ENCODE peak calls at places on chromosomes 1 and 21, in four cellular contexts. One of them, this sample, is unnamed.

GRCh38 chr1:78765489-78765888 is 115.9 kb downstream of the IFI44 start:
- DNase-seq in H1: no peak
- DNase-seq in K562: no peak
- DNase-seq in GM12892: no peak
- DNase-seq in this sample: no peak

GRCh38 chr1:102628008-102628736 is 480.1 kb downstream of the COL11A1 start:
- DNase-seq in GM12892: no peak
- DNase-seq in H1: no peak
- DNase-seq in K562: no peak
- DNase-seq in this sample: no peak

GRCh38 chr1:3467096-3468036 is 12.9 kb downstream of the ARHGEF16 start:
- DNase-seq in K562: no peak
- DNase-seq in H1: no peak
- DNase-seq in GM12892: no peak
- DNase-seq in this sample: no peak

GRCh38 chr21:46594276-46594675 is 10.6 kb downstream of the S100B start:
- DNase-seq in H1: no peak
- DNase-seq in K562: no peak
- DNase-seq in GM12892: no peak
- DNase-seq in this sample: no peak

GRCh38 chr1:40709100-40709801 is 17.7 kb downstream of the NFYC start:
- DNase-seq in H1: peak
- DNase-seq in GM12892: peak
- DNase-seq in K562: peak
- DNase-seq in this sample: peak

GRCh38 chr1:6960291-6960758 is 175.1 kb downstream of the CAMTA1 start:
- DNase-seq in H1: no peak
- DNase-seq in GM12892: no peak
- DNase-seq in K562: no peak
- DNase-seq in this sample: no peak

GRCh38 chr1:20702416-20702815 is 15.4 kb downstream of the KIF17 start:
- DNase-seq in H1: no peak
- DNase-seq in GM12892: no peak
- DNase-seq in K562: no peak
- DNase-seq in this sample: no peak

GRCh38 chr21:19695796-19696195 is 1292.2 kb upstream of the TMPRSS15 start:
- DNase-seq in GM12892: no peak
- DNase-seq in H1: no peak
- DNase-seq in K562: no peak
- DNase-seq in this sample: no peak

GRCh38 chr1:232704694-232705680 is 75.1 kb upstream of the SIPA1L2 start:
- DNase-seq in K562: no peak
- DNase-seq in H1: no peak
- DNase-seq in GM12892: no peak
- DNase-seq in this sample: no peak

GRCh38 chr1:219416598-219417238 is 196.2 kb downstream of the ZC3H11B start:
- DNase-seq in GM12892: no peak
- DNase-seq in K562: peak
- DNase-seq in H1: peak
- DNase-seq in this sample: peak

GRCh38 chr1:225517697-225518096 is 89.9 kb upstream of the LBR start:
- DNase-seq in K562: no peak
- DNase-seq in GM12892: no peak
- DNase-seq in H1: no peak
- DNase-seq in this sample: no peak

GRCh38 chr21:18803624-18804023 is 400.0 kb upstream of the TMPRSS15 start:
- DNase-seq in GM12892: no peak
- DNase-seq in K562: no peak
- DNase-seq in H1: no peak
- DNase-seq in this sample: no peak

GRCh38 chr1:13766906-13767564 is 67.0 kb downstream of the PRDM2 start:
- DNase-seq in GM12892: no peak
- DNase-seq in H1: no peak
- DNase-seq in K562: no peak
- DNase-seq in this sample: no peak

GRCh38 chr1:218521414-218522169 is 176.5 kb downstream of the TGFB2 start:
- DNase-seq in H1: peak
- DNase-seq in GM12892: no peak
- DNase-seq in K562: peak
- DNase-seq in this sample: peak

GRCh38 chr1:160544647-160545046 is 21.6 kb upstream of the SLAMF6 start:
- DNase-seq in K562: peak
- DNase-seq in GM12892: no peak
- DNase-seq in H1: no peak
- DNase-seq in this sample: no peak

GRCh38 chr1:29852248-29852647 is 615.9 kb downstream of the PTPRU start:
- DNase-seq in H1: no peak
- DNase-seq in K562: no peak
- DNase-seq in GM12892: no peak
- DNase-seq in this sample: no peak

GRCh38 chr21:24042687-24043086 is 1564.6 kb downstream of the MRPL39 start:
- DNase-seq in GM12892: no peak
- DNase-seq in H1: no peak
- DNase-seq in K562: no peak
- DNase-seq in this sample: no peak

GRCh38 chr1:97573560-97573959 is 347.3 kb downstream of the DPYD start:
- DNase-seq in H1: no peak
- DNase-seq in K562: no peak
- DNase-seq in GM12892: no peak
- DNase-seq in this sample: no peak

GRCh38 chr1:166544036-166544435 is 295.2 kb upstream of the POGK start:
- DNase-seq in H1: no peak
- DNase-seq in GM12892: no peak
- DNase-seq in K562: no peak
- DNase-seq in this sample: no peak

GRCh38 chr1:222769181-222769580 is 32.2 kb downstream of the FAM177B start:
- DNase-seq in H1: no peak
- DNase-seq in K562: peak
- DNase-seq in GM12892: no peak
- DNase-seq in this sample: no peak

GRCh38 chr1:53944469-53945182 is 873 bp downstream of the IFT25 start:
- DNase-seq in H1: no peak
- DNase-seq in GM12892: no peak
- DNase-seq in K562: no peak
- DNase-seq in this sample: no peak

GRCh38 chr1:92749024-92749634 is 35.8 kb downstream of the EVI5 start:
- DNase-seq in H1: no peak
- DNase-seq in GM12892: peak
- DNase-seq in K562: peak
- DNase-seq in this sample: peak

GRCh38 chr1:59315529-59316433 is 18.9 kb downstream of the FGGY start:
- DNase-seq in GM12892: no peak
- DNase-seq in K562: no peak
- DNase-seq in H1: no peak
- DNase-seq in this sample: no peak

GRCh38 chr1:153608089-153608672 is 4.8 kb downstream of the S100A16 start:
- DNase-seq in K562: no peak
- DNase-seq in H1: no peak
- DNase-seq in GM12892: no peak
- DNase-seq in this sample: no peak

GRCh38 chr1:167820684-167821355 is 93.1 kb downstream of the ADCY10 start:
- DNase-seq in GM12892: no peak
- DNase-seq in K562: no peak
- DNase-seq in H1: no peak
- DNase-seq in this sample: no peak

GRCh38 chr1:152035406-152036315 is 1.1 kb downstream of the S100A11 start:
- DNase-seq in H1: no peak
- DNase-seq in GM12892: no peak
- DNase-seq in K562: peak
- DNase-seq in this sample: no peak

GRCh38 chr1:152519876-152520275 is 5.6 kb downstream of the CRCT1 start:
- DNase-seq in GM12892: no peak
- DNase-seq in K562: no peak
- DNase-seq in H1: no peak
- DNase-seq in this sample: no peak

GRCh38 chr1:186798960-186799688 is 29.6 kb upstream of the PLA2G4A start:
- DNase-seq in H1: no peak
- DNase-seq in K562: no peak
- DNase-seq in GM12892: no peak
- DNase-seq in this sample: no peak

GRCh38 chr1:146010126-146010738 is 11.3 kb downstream of the HJV start:
- DNase-seq in H1: no peak
- DNase-seq in K562: no peak
- DNase-seq in GM12892: no peak
- DNase-seq in this sample: no peak

GRCh38 chr1:146016891-146017290 is 4.6 kb downstream of the HJV start:
- DNase-seq in H1: no peak
- DNase-seq in K562: no peak
- DNase-seq in GM12892: no peak
- DNase-seq in this sample: no peak

GRCh38 chr1:146012703-146013565 is 8.6 kb downstream of the HJV start:
- DNase-seq in K562: peak
- DNase-seq in GM12892: no peak
- DNase-seq in H1: no peak
- DNase-seq in this sample: no peak

GRCh38 chr1:146007785-146008133 is 11.4 kb upstream of the TXNIP start:
- DNase-seq in H1: no peak
- DNase-seq in K562: no peak
- DNase-seq in GM12892: no peak
- DNase-seq in this sample: no peak

GRCh38 chr1:146013566-146013937 is 8.0 kb downstream of the HJV start:
- DNase-seq in K562: no peak
- DNase-seq in H1: no peak
- DNase-seq in GM12892: no peak
- DNase-seq in this sample: no peak
- TF ChIP-seq TAF1 in K562: no peak
- TF ChIP-seq TAF1 in H1: no peak
- TF ChIP-seq TAF1 in GM12892: no peak
- TF ChIP-seq TAF1 in this sample: no peak

GRCh38 chr21:14926186-14926585 is 138.6 kb downstream of the NRIP1 start:
- DNase-seq in H1: no peak
- DNase-seq in GM12892: no peak
- DNase-seq in K562: no peak
- DNase-seq in this sample: no peak

GRCh38 chr21:14918542-14918941 is 146.3 kb downstream of the NRIP1 start:
- DNase-seq in K562: peak
- DNase-seq in H1: no peak
- DNase-seq in GM12892: no peak
- DNase-seq in this sample: no peak

GRCh38 chr21:14922980-14923379 is 141.8 kb downstream of the NRIP1 start:
- DNase-seq in K562: no peak
- DNase-seq in H1: no peak
- DNase-seq in GM12892: no peak
- DNase-seq in this sample: no peak

GRCh38 chr21:14917762-14918161 is 147.0 kb downstream of the NRIP1 start:
- DNase-seq in GM12892: no peak
- DNase-seq in H1: no peak
- DNase-seq in K562: no peak
- DNase-seq in this sample: no peak

GRCh38 chr21:14923468-14923867 is 141.3 kb downstream of the NRIP1 start:
- DNase-seq in K562: no peak
- DNase-seq in H1: no peak
- DNase-seq in GM12892: no peak
- DNase-seq in this sample: no peak
- TF ChIP-seq TAF1 in K562: no peak
- TF ChIP-seq TAF1 in H1: no peak
- TF ChIP-seq TAF1 in GM12892: no peak
- TF ChIP-seq TAF1 in this sample: no peak

GRCh38 chr1:36836916-36837315 is 197.4 kb downstream of the GRIK3 start:
- DNase-seq in GM12892: no peak
- DNase-seq in K562: no peak
- DNase-seq in H1: no peak
- DNase-seq in this sample: no peak

GRCh38 chr1:36835017-36835695 is 199.2 kb downstream of the GRIK3 start:
- DNase-seq in GM12892: no peak
- DNase-seq in H1: no peak
- DNase-seq in K562: no peak
- DNase-seq in this sample: no peak

GRCh38 chr1:36835696-36836095 is 198.6 kb downstream of the GRIK3 start:
- DNase-seq in K562: no peak
- DNase-seq in GM12892: no peak
- DNase-seq in H1: no peak
- DNase-seq in this sample: no peak

GRCh38 chr1:36834586-36834985 is 199.7 kb downstream of the GRIK3 start:
- DNase-seq in H1: no peak
- DNase-seq in GM12892: no peak
- DNase-seq in K562: no peak
- DNase-seq in this sample: no peak

DNA sequence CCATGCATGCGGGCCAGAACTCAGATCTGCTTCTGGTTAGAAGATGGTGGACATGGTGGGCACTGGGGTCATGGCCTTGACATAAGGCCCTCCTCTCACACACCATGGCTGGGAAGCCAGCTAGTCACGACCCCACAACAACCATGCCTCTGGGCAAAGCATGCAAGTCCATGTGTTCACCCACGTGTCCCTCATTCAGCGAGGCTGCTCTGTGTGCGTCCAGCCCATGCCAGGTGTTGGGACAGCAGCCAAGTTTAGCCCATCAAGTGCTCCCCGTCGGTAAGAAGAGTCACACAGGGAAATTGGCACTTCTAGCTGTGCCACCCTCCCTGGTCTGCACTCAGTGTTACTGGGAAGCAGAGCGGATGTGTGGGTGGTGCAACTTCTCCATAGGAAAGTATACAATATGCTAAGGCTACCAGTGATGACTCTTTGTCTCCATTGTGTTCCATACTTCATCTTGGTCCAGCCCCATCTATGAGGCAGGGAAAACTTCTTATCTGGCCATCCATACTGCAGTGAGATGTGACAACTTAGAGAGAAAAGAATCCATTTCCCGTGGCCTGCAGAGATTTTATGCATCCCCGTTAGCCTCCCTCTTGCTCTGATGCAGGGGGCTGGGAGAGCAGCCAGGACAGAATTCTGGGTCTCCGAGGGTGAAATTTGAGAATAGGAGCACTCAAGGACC is 198.0 kb downstream of the GRIK3 start:
- DNase-seq in H1: no peak
- DNase-seq in K562: no peak
- DNase-seq in GM12892: no peak
- DNase-seq in this sample: no peak
- TF ChIP-seq TAF1 in H1: no peak
- TF ChIP-seq TAF1 in K562: no peak
- TF ChIP-seq TAF1 in GM12892: no peak
- TF ChIP-seq TAF1 in this sample: no peak

GRCh38 chr1:162003825-162004205 is 19.9 kb downstream of the OLFML2B start:
- DNase-seq in GM12892: no peak
- DNase-seq in H1: no peak
- DNase-seq in K562: no peak
- DNase-seq in this sample: no peak
- TF ChIP-seq TAF1 in GM12892: no peak
- TF ChIP-seq TAF1 in H1: no peak
- TF ChIP-seq TAF1 in K562: no peak
- TF ChIP-seq TAF1 in this sample: no peak